ENCODE peak calls at places on chromosome 10, in five cellular contexts. One of them, this sample, is unnamed.

GRCh38 chr10:119597405-119598186 is 832 bp upstream of the TIAL1 start:
- DNase-seq in right lobe of liver: no peak
- DNase-seq in A549: no peak
- DNase-seq in uterus: no peak
- DNase-seq in HCT116: no peak
- DNase-seq in this sample: peak

GRCh38 chr10:6778992-6779701 is 199.1 kb upstream of the PRKCQ start:
- DNase-seq in HCT116: peak
- DNase-seq in uterus: peak
- DNase-seq in right lobe of liver: no peak
- DNase-seq in A549: peak
- DNase-seq in this sample: peak

GRCh38 chr10:104485632-104486031 is 132.0 kb downstream of the CFAP58 start:
- DNase-seq in uterus: no peak
- DNase-seq in HCT116: peak
- DNase-seq in A549: peak
- DNase-seq in right lobe of liver: no peak
- DNase-seq in this sample: no peak

GRCh38 chr10:88427024-88427423 is 156.1 kb downstream of the RNLS start:
- DNase-seq in HCT116: no peak
- DNase-seq in right lobe of liver: no peak
- DNase-seq in uterus: no peak
- DNase-seq in A549: no peak
- DNase-seq in this sample: peak

GRCh38 chr10:3850999-3851937 is 66.3 kb upstream of the KLF6 start:
- DNase-seq in right lobe of liver: no peak
- DNase-seq in uterus: no peak
- DNase-seq in HCT116: peak
- DNase-seq in A549: peak
- DNase-seq in this sample: peak

GRCh38 chr10:73907841-73908517 is 3.0 kb upstream of the PLAU start:
- DNase-seq in right lobe of liver: no peak
- DNase-seq in uterus: no peak
- DNase-seq in HCT116: no peak
- DNase-seq in A549: peak
- DNase-seq in this sample: no peak

GRCh38 chr10:112782176-112782907 is 167.7 kb upstream of the TCF7L2 start:
- DNase-seq in HCT116: no peak
- DNase-seq in A549: no peak
- DNase-seq in uterus: peak
- DNase-seq in right lobe of liver: no peak
- DNase-seq in this sample: no peak

GRCh38 chr10:36126076-36126475 is 484.0 kb upstream of the FZD8 start:
- DNase-seq in uterus: no peak
- DNase-seq in HCT116: no peak
- DNase-seq in A549: no peak
- DNase-seq in right lobe of liver: no peak
- DNase-seq in this sample: no peak

GRCh38 chr10:131831561-131831960 is 69.2 kb upstream of the PPP2R2D start:
- DNase-seq in HCT116: no peak
- DNase-seq in uterus: peak
- DNase-seq in A549: no peak
- DNase-seq in right lobe of liver: peak
- DNase-seq in this sample: no peak

GRCh38 chr10:4131407-4132215 is 346.6 kb upstream of the KLF6 start:
- DNase-seq in A549: peak
- DNase-seq in right lobe of liver: no peak
- DNase-seq in uterus: no peak
- DNase-seq in HCT116: no peak
- DNase-seq in this sample: no peak

GRCh38 chr10:103254538-103255325 is 9.0 kb downstream of the RPEL1 start:
- DNase-seq in HCT116: peak
- DNase-seq in right lobe of liver: no peak
- DNase-seq in A549: peak
- DNase-seq in uterus: no peak
- DNase-seq in this sample: peak

GRCh38 chr10:119736220-119736619 is 10.4 kb downstream of the INPP5F start:
- DNase-seq in uterus: no peak
- DNase-seq in right lobe of liver: no peak
- DNase-seq in A549: no peak
- DNase-seq in HCT116: no peak
- DNase-seq in this sample: no peak

GRCh38 chr10:110500515-110500905 is 2.8 kb downstream of the DUSP5 start:
- DNase-seq in right lobe of liver: no peak
- DNase-seq in uterus: peak
- DNase-seq in HCT116: no peak
- DNase-seq in A549: peak
- DNase-seq in this sample: peak

GRCh38 chr10:110498087-110498981 is 627 bp downstream of the DUSP5 start:
- DNase-seq in uterus: peak
- DNase-seq in A549: peak
- DNase-seq in right lobe of liver: no peak
- DNase-seq in HCT116: no peak
- DNase-seq in this sample: peak

GRCh38 chr10:110499796-110500514 is 2.2 kb downstream of the DUSP5 start:
- DNase-seq in uterus: no peak
- DNase-seq in A549: peak
- DNase-seq in right lobe of liver: no peak
- DNase-seq in HCT116: no peak
- DNase-seq in this sample: no peak

GRCh38 chr10:110497438-110498086 is at the start of gene DUSP5:
- DNase-seq in A549: peak
- DNase-seq in HCT116: peak
- DNase-seq in right lobe of liver: peak
- DNase-seq in uterus: peak
- DNase-seq in this sample: peak

DNA sequence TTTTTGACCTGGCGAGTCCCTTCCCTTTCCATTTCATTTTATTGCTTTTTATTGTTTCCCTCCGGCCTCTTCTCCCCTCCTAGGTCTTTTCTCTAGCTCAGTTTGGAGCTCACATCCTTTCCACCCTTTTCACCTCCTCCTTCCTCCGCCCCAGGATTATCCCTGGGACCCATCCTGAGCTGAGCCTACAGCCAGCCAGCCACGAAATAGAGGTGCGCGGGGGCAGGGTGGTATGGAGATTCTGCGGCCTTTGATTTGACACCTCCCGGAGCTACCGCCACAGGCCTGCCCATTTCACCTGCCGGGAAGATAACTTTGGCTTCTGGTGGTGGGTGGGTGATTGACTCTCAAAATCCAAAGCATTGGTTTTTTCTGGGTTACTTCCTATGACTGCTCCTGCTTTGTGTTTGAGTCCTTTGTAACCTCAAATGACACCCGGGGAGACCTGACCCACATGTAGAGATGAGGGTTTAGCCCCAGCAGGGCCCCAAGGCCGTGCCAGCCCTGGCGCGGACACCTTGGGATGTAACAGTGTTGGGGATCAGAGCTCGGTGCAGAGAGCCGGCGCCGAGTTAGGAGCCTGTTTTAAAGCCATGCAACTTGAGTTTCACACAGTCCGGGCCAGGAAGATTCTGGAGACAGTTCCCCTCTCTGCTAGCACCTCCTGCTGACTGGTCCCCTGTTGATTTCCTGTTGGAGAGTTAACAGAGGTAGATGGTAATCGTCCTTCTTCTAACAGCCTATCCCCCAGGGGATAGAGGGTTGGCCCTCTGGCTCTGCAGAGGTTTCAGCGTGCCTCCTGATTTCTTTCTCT is 1.5 kb downstream of the DUSP5 start:
- DNase-seq in uterus: peak
- DNase-seq in A549: peak
- DNase-seq in right lobe of liver: no peak
- DNase-seq in HCT116: no peak
- DNase-seq in this sample: no peak
- TF ChIP-seq POLR2A in uterus: no peak
- TF ChIP-seq POLR2A in A549: no peak
- TF ChIP-seq POLR2A in right lobe of liver: no peak
- TF ChIP-seq POLR2A in HCT116: no peak
- TF ChIP-seq POLR2A in this sample: no peak

GRCh38 chr10:70880077-70880534 is 8.3 kb downstream of the PCBD1 start:
- DNase-seq in uterus: peak
- DNase-seq in A549: peak
- DNase-seq in HCT116: peak
- DNase-seq in right lobe of liver: peak
- DNase-seq in this sample: peak
- TF ChIP-seq POLR2A in uterus: no peak
- TF ChIP-seq POLR2A in A549: no peak
- TF ChIP-seq POLR2A in HCT116: no peak
- TF ChIP-seq POLR2A in right lobe of liver: no peak
- TF ChIP-seq POLR2A in this sample: no peak

DNA sequence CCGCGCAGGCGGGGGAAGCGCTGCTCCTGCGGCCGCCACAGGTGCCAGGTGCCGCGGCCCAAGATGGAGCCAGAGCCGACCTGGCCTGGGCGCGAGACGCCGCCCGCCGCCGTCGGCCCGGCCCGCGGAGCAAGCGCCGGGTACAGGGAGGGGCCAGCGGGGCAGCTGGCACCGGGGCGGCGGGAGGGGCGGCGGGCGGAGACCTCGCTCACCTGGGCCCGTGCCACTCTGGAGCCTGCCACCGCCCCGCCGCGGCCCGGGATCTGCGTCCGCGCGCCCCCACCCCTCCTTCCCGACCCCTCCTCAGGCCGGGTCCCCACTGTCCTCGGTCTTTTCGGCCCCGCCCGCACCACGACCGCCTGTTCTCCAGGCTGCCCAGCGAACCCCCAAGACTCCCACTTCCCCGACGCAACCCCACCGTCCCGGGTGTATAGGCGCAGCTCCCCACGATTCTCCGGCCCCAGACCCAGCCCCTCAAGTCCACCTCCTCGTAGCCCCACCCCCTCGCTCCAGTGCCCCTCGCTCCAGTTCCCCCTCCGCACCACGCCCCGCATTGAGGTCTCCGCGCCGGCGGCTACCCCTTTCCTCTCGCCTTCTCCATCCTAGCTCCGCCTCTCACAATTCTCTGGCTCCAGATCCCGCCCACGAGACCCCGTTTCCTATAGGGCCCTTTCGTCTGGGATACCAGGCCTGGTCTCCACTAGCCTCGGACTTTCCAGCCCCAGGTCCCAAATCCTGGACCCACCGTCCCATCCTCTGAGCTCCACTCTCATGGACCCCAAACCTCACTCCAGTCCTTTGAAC is at the start of gene GPRIN2:
- DNase-seq in A549: no peak
- DNase-seq in uterus: no peak
- DNase-seq in HCT116: no peak
- DNase-seq in right lobe of liver: peak
- DNase-seq in this sample: no peak
- TF ChIP-seq POLR2A in A549: no peak
- TF ChIP-seq POLR2A in uterus: no peak
- TF ChIP-seq POLR2A in HCT116: no peak
- TF ChIP-seq POLR2A in right lobe of liver: peak
- TF ChIP-seq POLR2A in this sample: no peak

GRCh38 chr10:15168781-15169554 is 475 bp upstream of the NMT2 start:
- DNase-seq in A549: peak
- DNase-seq in right lobe of liver: peak
- DNase-seq in HCT116: peak
- DNase-seq in uterus: peak
- DNase-seq in this sample: peak
- TF ChIP-seq POLR2A in A549: peak
- TF ChIP-seq POLR2A in right lobe of liver: peak
- TF ChIP-seq POLR2A in HCT116: no peak
- TF ChIP-seq POLR2A in uterus: peak
- TF ChIP-seq POLR2A in this sample: no peak

GRCh38 chr10:133349577-133350011 is 2.4 kb downstream of the PRAP1 start:
- DNase-seq in HCT116: no peak
- DNase-seq in A549: no peak
- DNase-seq in uterus: no peak
- DNase-seq in right lobe of liver: no peak
- DNase-seq in this sample: no peak

GRCh38 chr10:133350283-133350949 is 3.2 kb downstream of the PRAP1 start:
- DNase-seq in HCT116: no peak
- DNase-seq in uterus: no peak
- DNase-seq in right lobe of liver: no peak
- DNase-seq in A549: no peak
- DNase-seq in this sample: no peak

GRCh38 chr10:133350950-133351329 is 3.8 kb downstream of the PRAP1 start:
- DNase-seq in A549: no peak
- DNase-seq in HCT116: no peak
- DNase-seq in uterus: no peak
- DNase-seq in right lobe of liver: peak
- DNase-seq in this sample: no peak

GRCh38 chr10:133353202-133353959 is 4.4 kb downstream of the FUOM start:
- DNase-seq in uterus: no peak
- DNase-seq in A549: no peak
- DNase-seq in right lobe of liver: peak
- DNase-seq in HCT116: no peak
- DNase-seq in this sample: no peak

GRCh38 chr10:133351408-133352318 is 4.5 kb downstream of the PRAP1 start:
- DNase-seq in right lobe of liver: peak
- DNase-seq in A549: no peak
- DNase-seq in uterus: no peak
- DNase-seq in HCT116: no peak
- DNase-seq in this sample: no peak
- TF ChIP-seq POLR2A in right lobe of liver: no peak
- TF ChIP-seq POLR2A in A549: no peak
- TF ChIP-seq POLR2A in uterus: no peak
- TF ChIP-seq POLR2A in HCT116: no peak
- TF ChIP-seq POLR2A in this sample: no peak

GRCh38 chr10:22615819-22616499 is 98.4 kb downstream of the PIP4K2A start:
- DNase-seq in HCT116: no peak
- DNase-seq in A549: no peak
- DNase-seq in right lobe of liver: no peak
- DNase-seq in uterus: no peak
- DNase-seq in this sample: peak
- TF ChIP-seq POLR2A in HCT116: no peak
- TF ChIP-seq POLR2A in A549: no peak
- TF ChIP-seq POLR2A in right lobe of liver: no peak
- TF ChIP-seq POLR2A in uterus: no peak
- TF ChIP-seq POLR2A in this sample: no peak

DNA sequence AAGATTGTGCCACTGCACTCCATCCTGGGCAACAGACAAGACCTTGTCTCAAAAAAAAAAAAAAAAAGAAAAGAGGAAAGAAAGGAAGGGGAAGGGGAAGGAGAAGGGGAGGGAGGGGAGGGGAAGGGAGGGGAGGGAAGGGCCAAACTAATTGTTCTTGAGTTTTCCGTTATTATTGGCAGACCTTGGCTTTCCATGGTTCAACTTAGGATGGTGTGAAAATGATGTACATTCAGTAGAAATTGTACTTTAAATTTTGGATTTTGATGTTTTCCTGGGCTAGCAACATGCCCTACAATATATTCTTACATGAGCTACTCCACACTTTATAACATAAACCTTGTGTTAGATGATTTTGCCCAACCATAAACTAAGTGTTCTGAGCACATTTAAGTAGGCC is 1.2 kb upstream of the TMEM72 start:
- DNase-seq in uterus: no peak
- DNase-seq in A549: no peak
- DNase-seq in HCT116: no peak
- DNase-seq in right lobe of liver: no peak
- DNase-seq in this sample: no peak
- TF ChIP-seq POLR2A in uterus: no peak
- TF ChIP-seq POLR2A in A549: no peak
- TF ChIP-seq POLR2A in HCT116: no peak
- TF ChIP-seq POLR2A in right lobe of liver: no peak
- TF ChIP-seq POLR2A in this sample: no peak

GRCh38 chr10:62655337-62655994 is 149.1 kb upstream of the ADO start:
- DNase-seq in HCT116: no peak
- DNase-seq in uterus: no peak
- DNase-seq in A549: no peak
- DNase-seq in right lobe of liver: no peak
- DNase-seq in this sample: no peak
- TF ChIP-seq POLR2A in HCT116: no peak
- TF ChIP-seq POLR2A in uterus: no peak
- TF ChIP-seq POLR2A in A549: no peak
- TF ChIP-seq POLR2A in right lobe of liver: no peak
- TF ChIP-seq POLR2A in this sample: no peak